ENCODE peak calls at places on chromosome 3, in six cellular contexts. E, T, L, Q, M and O are unnamed samples.

GRCh38 chr3:32619395-32619794 is 48.7 kb upstream of the DYNC1LI1 start:
- DNase-seq in E (no peak), T (no peak), L (no peak), Q (no peak), M (no peak), O (no peak)

GRCh38 chr3:105722943-105723556 is 145.8 kb downstream of the CBLB start:
- DNase-seq in E (no peak), T (no peak), L (no peak), Q (no peak), M (no peak), O (peak; percentile 5)

GRCh38 chr3:184188080-184188479 is 2.1 kb downstream of the ABCF3 start:
- DNase-seq in E (no peak), T (no peak), L (no peak), Q (no peak), M (no peak), O (no peak)

GRCh38 chr3:64859625-64860590 is 172.1 kb upstream of the ADAMTS9 start:
- DNase-seq in E (no peak), T (no peak), L (no peak), Q (no peak), M (no peak), O (no peak)

GRCh38 chr3:32176989-32177701 is 61.3 kb upstream of the CMTM8 start:
- DNase-seq in E (peak; percentile 47), T (no peak), L (peak; percentile 42), Q (no peak), M (peak; percentile 85), O (no peak)

GRCh38 chr3:152277198-152277597 is 8.5 kb downstream of the MBNL1 start:
- DNase-seq in E (no peak), T (no peak), L (no peak), Q (no peak), M (no peak), O (no peak)

GRCh38 chr3:81045976-81046375 is 715.5 kb downstream of the GBE1 start:
- DNase-seq in E (no peak), T (no peak), L (no peak), Q (no peak), M (no peak), O (no peak)

GRCh38 chr3:69200384-69201068 is 78.1 kb upstream of the LMOD3 start:
- DNase-seq in E (peak; percentile 73), T (peak; percentile 55), L (peak; percentile 73), Q (no peak), M (peak; percentile 94), O (no peak)

GRCh38 chr3:38000242-38000916 is 9.8 kb downstream of the VILL start:
- DNase-seq in E (no peak), T (no peak), L (peak; percentile 22), Q (peak; percentile 50), M (no peak), O (no peak)

GRCh38 chr3:168220609-168221008 is 124.9 kb upstream of the GOLIM4 start:
- DNase-seq in E (no peak), T (no peak), L (no peak), Q (no peak), M (no peak), O (no peak)

GRCh38 chr3:54963621-54964020 is 35.8 kb upstream of the LRTM1 start:
- DNase-seq in E (no peak), T (no peak), L (no peak), Q (no peak), M (no peak), O (no peak)

GRCh38 chr3:176974303-176974702 is 223.0 kb downstream of the TBL1XR1 start:
- DNase-seq in E (no peak), T (no peak), L (no peak), Q (no peak), M (no peak), O (no peak)

GRCh38 chr3:185711255-185711870 is 113.5 kb downstream of the IGF2BP2 start:
- DNase-seq in E (no peak), T (no peak), L (no peak), Q (no peak), M (peak; percentile 48), O (no peak)

GRCh38 chr3:10341901-10342398 is 21.0 kb upstream of the SEC13 start:
- DNase-seq in E (no peak), T (no peak), L (no peak), Q (no peak), M (no peak), O (no peak)

GRCh38 chr3:150412599-150413069 is 4.5 kb downstream of the TSC22D2 start:
- DNase-seq in E (no peak), T (no peak), L (no peak), Q (no peak), M (peak; percentile 72), O (no peak)

GRCh38 chr3:130604806-130605205 is 87.8 kb downstream of the COL6A6 start:
- DNase-seq in E (no peak), T (no peak), L (no peak), Q (no peak), M (no peak), O (no peak)

GRCh38 chr3:14397531-14397930 is 4.9 kb upstream of the SLC6A6 start:
- DNase-seq in E (no peak), T (no peak), L (no peak), Q (no peak), M (no peak), O (no peak)

GRCh38 chr3:14396293-14396692 is 6.1 kb upstream of the SLC6A6 start:
- DNase-seq in E (no peak), T (no peak), L (no peak), Q (no peak), M (no peak), O (no peak)

GRCh38 chr3:14401692-14402303 is 608 bp upstream of the SLC6A6 start:
- DNase-seq in E (no peak), T (no peak), L (no peak), Q (peak; percentile 71), M (no peak), O (no peak)

GRCh38 chr3:14398801-14399114 is 3.6 kb upstream of the SLC6A6 start:
- DNase-seq in E (no peak), T (no peak), L (no peak), Q (no peak), M (no peak), O (no peak)

GRCh38 chr3:14397940-14398800 is 4.2 kb upstream of the SLC6A6 start:
- DNase-seq in E (no peak), T (no peak), L (no peak), Q (no peak), M (no peak), O (no peak)
- TF ChIP-seq POLR2AphosphoS5 in E (no peak), T (no peak), L (no peak), Q (no peak), M (no peak), O (no peak)

GRCh38 chr3:5190147-5190791 is 2.8 kb downstream of the EDEM1 start:
- DNase-seq in E (no peak), T (no peak), L (no peak), Q (no peak), M (no peak), O (no peak)

GRCh38 chr3:5187920-5188418 is 462 bp downstream of the EDEM1 start:
- DNase-seq in E (peak; percentile 38), T (no peak), L (no peak), Q (peak; percentile 78), M (no peak), O (no peak)

GRCh38 chr3:5187152-5187919 is at the start of gene EDEM1:
- DNase-seq in E (peak; percentile 97), T (peak; percentile 95), L (peak; percentile 96), Q (peak; percentile 96), M (peak; percentile 98), O (peak; percentile 93)

GRCh38 chr3:5186854-5187151 is 704 bp upstream of the EDEM1 start:
- DNase-seq in E (no peak), T (no peak), L (no peak), Q (no peak), M (no peak), O (no peak)

GRCh38 chr3:5188419-5189405 is 1.2 kb downstream of the EDEM1 start:
- DNase-seq in E (peak; percentile 46), T (no peak), L (peak; percentile 65), Q (peak; percentile 72), M (peak; percentile 55), O (no peak)
- TF ChIP-seq POLR2A in E (peak; percentile 37), T (no peak), L (no peak), Q (no peak), M (no peak), O (no peak)

DNA sequence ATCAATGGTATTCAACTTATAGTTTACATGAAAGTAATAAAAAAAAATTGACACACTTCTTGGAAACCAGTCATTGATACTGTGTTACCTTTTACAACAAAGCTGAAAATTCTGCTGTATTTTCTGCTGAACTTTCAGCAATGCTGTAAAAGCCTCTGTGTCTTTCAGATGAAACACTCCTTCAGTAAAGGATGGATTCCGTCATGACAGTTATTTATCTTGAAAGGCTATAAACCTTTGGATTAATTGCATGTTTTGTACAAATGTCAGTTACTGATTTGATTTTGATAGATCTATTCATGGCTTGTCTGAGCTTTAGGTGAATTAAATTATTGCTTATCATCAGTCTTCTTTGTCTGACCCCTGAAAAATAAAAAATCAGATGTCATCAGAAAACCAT is 355.1 kb downstream of the NAALADL2 start:
- DNase-seq in E (no peak), T (no peak), L (no peak), Q (no peak), M (no peak), O (no peak)
- TF ChIP-seq POLR2AphosphoS5 in E (no peak), T (no peak), L (no peak), Q (no peak), M (no peak), O (no peak)

GRCh38 chr3:52530918-52531635 is 2.6 kb downstream of the NT5DC2 start:
- DNase-seq in E (no peak), T (peak; percentile 38), L (peak; percentile 19), Q (peak; percentile 59), M (no peak), O (no peak)

GRCh38 chr3:52527732-52528595 is 5.7 kb downstream of the NT5DC2 start:
- DNase-seq in E (peak; percentile 6), T (peak; percentile 24), L (no peak), Q (peak; percentile 63), M (no peak), O (no peak)

GRCh38 chr3:52531636-52532516 is 1.8 kb downstream of the NT5DC2 start:
- DNase-seq in E (no peak), T (peak; percentile 49), L (peak; percentile 25), Q (peak; percentile 63), M (no peak), O (no peak)

GRCh38 chr3:52528596-52529375 is 4.9 kb downstream of the NT5DC2 start:
- DNase-seq in E (peak; percentile 6), T (peak; percentile 41), L (no peak), Q (no peak), M (no peak), O (no peak)

DNA sequence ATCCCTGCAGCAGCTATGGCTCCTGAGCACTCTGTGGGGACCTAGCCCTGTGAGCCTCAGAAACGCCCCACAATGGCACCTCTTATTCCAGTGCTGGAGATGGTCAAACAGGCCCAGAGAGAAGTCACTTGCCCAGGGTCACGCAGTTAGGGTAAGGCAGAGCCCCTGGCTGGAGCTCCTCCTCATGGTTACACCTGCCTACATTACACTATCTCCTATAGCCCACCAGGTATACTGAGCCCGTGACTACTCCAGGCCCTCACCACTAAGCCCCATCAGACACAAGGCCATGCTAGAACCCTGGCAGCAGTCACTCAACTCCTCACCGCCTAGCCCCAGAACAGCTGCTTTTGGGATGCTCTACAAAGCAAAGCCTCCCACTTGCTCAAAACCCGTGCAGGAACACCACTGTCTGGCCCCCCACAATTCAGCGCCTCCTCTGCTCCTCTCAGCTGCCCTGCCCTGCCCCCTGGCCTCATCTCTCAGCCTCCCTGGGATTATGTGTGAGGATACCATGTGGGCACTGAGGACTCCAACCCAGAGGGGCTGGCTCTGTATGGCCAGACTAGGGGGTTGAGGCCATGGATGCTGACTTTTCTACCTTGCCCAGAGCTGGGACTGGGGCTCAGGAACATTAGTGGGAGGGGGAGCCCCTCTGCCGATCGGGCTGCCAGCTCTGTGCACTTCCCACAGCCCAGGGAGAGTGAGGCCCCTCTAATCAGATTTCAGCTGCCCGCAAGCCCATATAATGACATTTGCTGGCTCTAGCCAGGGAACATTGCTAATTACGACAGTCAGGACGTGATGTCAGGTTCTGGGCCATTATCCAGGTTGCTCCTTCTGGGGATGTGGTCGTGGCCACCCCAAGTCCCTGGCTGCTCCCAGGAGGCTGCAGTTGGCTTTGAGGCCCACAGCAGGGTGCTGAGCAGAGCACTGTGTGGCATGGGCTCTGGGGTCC is 4.0 kb downstream of the NT5DC2 start:
- DNase-seq in E (peak; percentile 7), T (peak; percentile 34), L (peak; percentile 23), Q (no peak), M (peak; percentile 53), O (no peak)
- TF ChIP-seq POLR2A in E (no peak), T (no peak), L (no peak), Q (no peak), M (peak; percentile 55), O (no peak)